ENCODE peak calls at places on chromosomes 4 and X, in ten cellular contexts. X is psoas muscle, E is left ventricle myocardium inferior, M is HFFc6, T is left lung, N is activated B cell treated with CpG ODN at 0.5 μM for 24 hours, U is astrocyte of the spinal cord, H is nephron progenitor cell, C is HCT116, P is osteocyte. L is an unnamed sample.

GRCh38 chrX:53714580-53715335 is 28.2 kb upstream of the HUWE1 start:
- DNase-seq in T (peak), N (peak), M (no peak), U (peak), P (no peak), H (no peak), E (no peak), C (peak), X (no peak), L (no peak)

GRCh38 chr4:88981993-88982392 is 75.0 kb downstream of the FAM13A start:
- DNase-seq in T (no peak), M (no peak), X (no peak), P (no peak), U (no peak), N (no peak), H (no peak), E (no peak), C (no peak), L (no peak)

GRCh38 chr4:187814737-187815465 is 180.7 kb upstream of the ZFP42 start:
- DNase-seq in X (no peak), U (peak), N (no peak), P (no peak), H (no peak), M (peak), E (no peak), C (no peak), T (no peak), L (no peak)

GRCh38 chrX:154002215-154002719 is 17.4 kb downstream of the IRAK1 start:
- DNase-seq in P (no peak), M (peak), C (no peak), X (peak), N (peak), E (peak), T (no peak), H (no peak), U (peak), L (no peak)

GRCh38 chr4:53905935-53906377 is 158.4 kb downstream of the CHIC2 start:
- DNase-seq in M (peak), T (no peak), P (no peak), N (no peak), E (peak), H (peak), U (peak), C (no peak), X (peak), L (no peak)

GRCh38 chrX:12946838-12947544 is 27.9 kb upstream of the TMSB4X start:
- DNase-seq in H (peak), U (peak), C (peak), X (peak), T (peak), P (peak), N (peak), M (peak), E (peak), L (no peak)

GRCh38 chrX:110327336-110327735 is 9.5 kb upstream of the AMMECR1 start:
- DNase-seq in U (no peak), N (no peak), H (no peak), E (no peak), X (no peak), T (no peak), C (no peak), M (no peak), P (no peak), L (no peak)

GRCh38 chrX:20670611-20671010 is 403.9 kb upstream of the RPS6KA3 start:
- DNase-seq in M (no peak), N (no peak), E (no peak), H (no peak), X (no peak), C (no peak), U (no peak), T (no peak), P (no peak), L (no peak)

GRCh38 chr4:41256740-41257256 is at the start of gene UCHL1:
- DNase-seq in T (peak), E (peak), M (peak), N (peak), H (peak), U (peak), P (peak), X (peak), C (no peak), L (peak)

DNA sequence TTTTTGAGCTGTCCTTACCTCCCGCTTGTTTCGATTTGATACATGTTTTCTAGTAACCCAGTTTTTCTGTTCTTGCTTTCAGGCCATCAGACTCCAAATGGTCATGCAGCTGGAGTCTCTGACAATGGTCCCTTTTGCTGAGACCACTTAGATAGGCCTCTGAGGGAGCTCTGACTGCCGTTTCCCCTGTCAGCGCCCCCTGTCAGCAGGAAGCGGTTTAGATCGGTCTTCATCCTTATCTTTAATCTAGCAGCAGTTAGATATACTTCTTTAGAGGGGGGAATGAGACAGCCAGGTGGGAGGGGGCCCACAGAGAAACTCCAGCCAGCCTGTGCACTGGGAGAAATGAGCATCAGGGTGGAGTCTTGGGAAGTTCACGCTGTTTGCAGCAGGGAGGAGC is 457.9 kb downstream of the GPAT3 start:
- DNase-seq in U (no peak), N (no peak), T (no peak), E (no peak), M (no peak), X (no peak), P (no peak), H (peak), C (no peak), L (no peak)
- TF ChIP-seq CTCF in U (peak), N (no peak), T (no peak), E (no peak), M (peak), X (no peak), P (no peak), H (peak), C (peak), L (peak)

DNA sequence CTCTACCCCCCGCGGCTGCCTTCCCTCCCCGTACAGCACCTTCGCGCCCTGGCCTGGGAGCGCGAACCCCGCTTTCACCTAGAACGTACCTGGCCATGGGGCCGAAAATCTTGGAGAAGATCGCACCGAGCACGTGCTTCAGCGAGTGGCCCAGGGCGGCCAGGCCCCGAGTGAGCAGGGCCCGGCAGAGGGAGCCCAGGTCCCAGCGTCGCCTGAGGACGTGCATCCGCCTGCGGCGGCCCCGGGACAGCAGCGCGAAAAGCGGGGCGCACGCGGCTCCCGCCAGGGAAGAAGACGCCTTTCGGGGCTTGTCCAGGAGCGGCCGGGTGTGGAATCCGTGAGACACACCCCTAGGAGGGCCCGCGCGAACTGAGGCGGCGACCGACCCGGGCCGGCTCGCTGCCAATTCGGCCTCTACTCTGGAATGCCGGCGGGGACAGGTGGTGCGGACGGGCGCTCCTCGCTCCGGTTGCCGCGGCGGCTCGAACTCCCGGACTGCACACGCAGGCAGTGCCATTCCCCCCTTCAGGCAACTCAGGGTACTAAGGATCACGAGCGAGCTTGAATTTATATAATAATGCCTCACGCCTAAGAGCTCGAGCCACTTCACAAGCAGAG is at the start of gene HS6ST2:
- DNase-seq in X (peak), C (peak), P (no peak), H (peak), M (no peak), U (no peak), N (no peak), T (no peak), E (no peak), L (no peak)
- TF ChIP-seq CTCF in X (no peak), C (no peak), P (peak), H (no peak), M (no peak), U (no peak), N (no peak), T (no peak), E (no peak), L (peak)

DNA sequence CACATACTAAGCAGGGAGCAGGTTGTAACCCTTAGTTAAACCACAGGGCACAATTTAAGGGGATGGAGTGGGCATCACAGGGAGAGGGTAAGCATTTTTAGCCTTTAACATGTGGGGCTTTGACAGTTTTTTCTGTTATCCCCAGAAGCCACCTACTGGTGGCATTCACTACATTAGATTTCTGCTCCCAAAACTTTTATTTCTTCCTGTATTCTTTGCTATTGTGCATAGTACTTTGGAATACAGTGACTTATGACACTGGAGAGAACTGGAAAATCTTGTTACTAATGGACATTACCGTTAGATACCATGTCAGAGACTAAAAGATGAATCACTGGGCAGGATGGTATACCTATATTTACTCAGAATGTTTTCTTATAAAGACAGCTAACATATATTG is 7.3 kb downstream of the TRIM75 start:
- DNase-seq in H (no peak), P (no peak), U (no peak), X (no peak), N (no peak), T (no peak), M (no peak), E (no peak), C (no peak), L (no peak)
- TF ChIP-seq CTCF in H (no peak), P (peak), U (peak), X (no peak), N (no peak), T (no peak), M (peak), E (peak), C (peak), L (peak)

GRCh38 chr4:76680934-76681333 is 217.0 kb downstream of the SOWAHB start:
- DNase-seq in X (no peak), C (no peak), P (no peak), T (no peak), U (no peak), E (no peak), M (no peak), H (no peak), N (no peak), L (no peak)
- TF ChIP-seq CTCF in X (no peak), C (no peak), P (no peak), T (no peak), U (no peak), E (no peak), M (peak), H (no peak), N (no peak), L (no peak)

GRCh38 chr4:162767090-162767489 is 399.6 kb downstream of the NAF1 start:
- DNase-seq in X (no peak), E (no peak), C (no peak), H (no peak), T (no peak), N (no peak), U (no peak), P (no peak), M (no peak), L (no peak)

DNA sequence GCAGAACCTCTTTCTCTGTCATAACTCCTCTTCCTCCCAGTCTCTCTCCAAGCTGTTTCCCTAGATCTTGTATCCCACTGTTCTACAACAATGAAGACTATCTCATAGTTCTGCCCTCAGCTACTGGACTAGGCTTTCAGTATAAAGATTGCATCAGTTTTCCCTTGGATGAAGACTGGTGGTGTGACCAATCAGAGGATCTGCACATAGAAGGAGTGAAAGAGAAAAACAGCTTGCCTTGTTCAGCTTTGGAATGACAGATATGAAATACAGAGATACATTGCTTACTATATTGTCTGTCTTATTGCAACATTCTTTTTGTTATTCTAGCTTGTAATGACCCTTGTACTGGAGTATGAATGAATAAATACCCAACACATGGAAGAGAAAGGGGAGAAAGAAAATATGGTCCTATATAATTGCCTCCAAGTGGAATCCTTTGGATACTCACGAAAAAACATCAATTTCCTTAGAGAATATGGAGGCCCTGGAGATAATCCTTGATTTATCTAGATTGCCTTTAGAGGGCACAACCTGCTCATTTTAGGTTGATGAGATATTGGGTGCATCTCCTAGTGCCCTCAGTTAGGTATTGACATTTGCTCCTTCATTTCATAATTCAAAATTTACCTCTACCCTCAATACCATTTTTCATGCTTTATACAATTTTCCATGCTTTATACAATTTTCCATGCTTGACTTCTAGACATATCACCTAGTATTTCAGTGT is 395.8 kb downstream of the NAF1 start:
- DNase-seq in N (no peak), E (no peak), X (no peak), T (no peak), P (no peak), M (no peak), U (no peak), C (no peak), H (no peak), L (no peak)
- TF ChIP-seq CTCF in N (no peak), E (no peak), X (no peak), T (no peak), P (no peak), M (no peak), U (no peak), C (peak), H (no peak), L (no peak)

GRCh38 chr4:12409507-12410190 is 981.0 kb upstream of the HS3ST1 start:
- DNase-seq in U (peak), X (no peak), H (no peak), E (no peak), P (no peak), N (no peak), T (no peak), C (peak), M (no peak), L (no peak)
- TF ChIP-seq CTCF in U (no peak), X (no peak), H (no peak), E (no peak), P (no peak), N (no peak), T (no peak), C (peak), M (no peak), L (no peak)

GRCh38 chrX:26653050-26653449 is 437.1 kb downstream of the MAGEB5 start:
- DNase-seq in U (no peak), H (no peak), E (no peak), C (no peak), P (no peak), T (no peak), N (no peak), X (no peak), M (no peak), L (no peak)

GRCh38 chrX:26651755-26652154 is 435.8 kb downstream of the MAGEB5 start:
- DNase-seq in T (no peak), M (no peak), X (no peak), P (no peak), H (no peak), U (no peak), C (no peak), N (no peak), E (no peak), L (no peak)

DNA sequence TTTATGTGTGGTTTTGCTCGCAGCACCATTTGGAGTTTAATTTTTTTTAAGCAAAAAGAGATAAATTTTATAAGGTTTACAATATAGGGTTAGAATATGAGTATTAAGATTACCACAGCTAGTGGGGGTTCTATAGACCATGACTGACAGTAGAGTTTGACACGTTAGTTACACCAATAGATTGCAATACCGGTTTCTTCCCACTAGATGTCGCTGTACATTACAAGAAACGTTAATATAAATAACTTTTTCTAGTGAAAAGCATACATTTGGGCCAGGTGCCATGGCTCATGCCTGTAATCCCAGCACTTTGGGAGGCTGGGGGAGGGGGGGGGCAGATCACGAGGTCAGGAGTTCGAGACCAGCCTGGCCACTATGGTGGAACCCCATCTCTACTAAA is 433.6 kb downstream of the MAGEB5 start:
- DNase-seq in X (no peak), M (no peak), P (no peak), U (peak), N (no peak), C (peak), T (no peak), H (no peak), E (no peak), L (no peak)
- TF ChIP-seq CTCF in X (peak), M (peak), P (peak), U (peak), N (no peak), C (peak), T (peak), H (peak), E (peak), L (peak)

DNA sequence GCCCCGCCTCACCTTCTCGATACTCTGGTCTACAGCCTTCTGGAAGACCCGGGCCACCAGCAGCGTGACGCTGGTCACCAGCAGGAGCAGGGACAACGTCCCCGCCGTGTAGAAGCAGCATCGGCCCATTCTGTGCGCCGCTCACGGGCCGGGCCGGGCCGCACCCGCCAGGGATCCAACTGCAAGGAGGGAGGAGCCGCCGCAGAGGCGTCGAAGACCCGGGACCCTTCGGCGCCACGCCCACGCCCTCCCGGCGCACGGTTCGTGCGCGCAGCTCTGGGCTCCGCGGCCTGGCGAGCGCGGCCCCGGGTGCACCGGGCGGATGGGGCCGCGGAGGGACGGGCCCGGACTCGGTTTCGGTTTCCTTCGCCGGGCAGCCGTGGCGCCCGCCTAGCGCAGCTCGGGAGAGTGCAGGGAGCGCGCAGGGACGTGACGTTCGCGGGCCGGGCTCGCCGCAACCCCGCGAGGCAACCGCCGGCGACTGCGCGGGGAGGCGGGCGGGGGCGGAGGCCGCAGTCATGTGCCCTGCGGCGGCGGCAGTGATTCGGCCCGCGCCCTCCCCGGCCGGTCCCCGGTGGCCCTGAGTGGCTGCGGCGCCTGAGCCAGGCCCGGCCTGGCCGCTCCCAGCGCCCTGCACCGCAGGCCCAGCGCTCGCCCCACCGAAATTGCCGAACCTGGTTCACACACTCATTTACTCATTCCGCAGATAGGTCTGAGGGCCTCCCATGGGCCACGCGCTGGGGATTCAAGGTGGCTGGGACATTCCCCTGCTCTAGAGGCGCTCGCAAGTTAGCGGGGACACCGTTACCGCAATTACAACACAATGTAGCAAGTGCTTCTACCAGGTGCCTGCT is at the start of gene SCARB2:
- DNase-seq in E (peak), U (peak), T (peak), M (peak), N (peak), H (peak), C (peak), X (peak), P (peak), L (peak)
- TF ChIP-seq CTCF in E (no peak), U (no peak), T (no peak), M (no peak), N (no peak), H (no peak), C (no peak), X (no peak), P (no peak), L (no peak)

GRCh38 chr4:110480741-110481271 is 4.9 kb downstream of the ENPEP start:
- DNase-seq in N (no peak), C (no peak), X (no peak), U (no peak), M (no peak), E (no peak), P (no peak), T (no peak), H (no peak), L (no peak)

GRCh38 chr4:110477836-110478235 is 1.9 kb downstream of the ENPEP start:
- DNase-seq in T (no peak), X (no peak), C (no peak), U (no peak), E (no peak), P (no peak), M (no peak), N (no peak), H (no peak), L (no peak)

GRCh38 chr4:110484029-110484428 is 8.1 kb downstream of the ENPEP start:
- DNase-seq in X (no peak), E (no peak), H (no peak), M (no peak), T (no peak), C (no peak), U (no peak), P (no peak), N (no peak), L (no peak)

GRCh38 chr4:110483516-110483915 is 7.6 kb downstream of the ENPEP start:
- DNase-seq in N (no peak), X (no peak), E (no peak), M (no peak), C (no peak), P (no peak), H (no peak), T (no peak), U (no peak), L (no peak)

GRCh38 chr4:110480031-110480549 is 4.1 kb downstream of the ENPEP start:
- DNase-seq in T (no peak), M (peak), C (no peak), N (no peak), X (no peak), U (peak), E (no peak), P (no peak), H (no peak), L (no peak)
- TF ChIP-seq CTCF in T (no peak), M (peak), C (peak), N (no peak), X (peak), U (peak), E (peak), P (peak), H (no peak), L (peak)

L was measured in chondrocyte.